ENCODE peak calls at places on chromosomes 12 and 14, in ten cellular contexts. M is dorsolateral prefrontal cortex, I is HCT116, Z is BJ, J is astrocyte of the cerebellum, U is PC-3, D is heart right ventricle, C is cardiac fibroblast, E is omental fat pad, V is neural crest cell. O is an unnamed sample.

GRCh38 chr12:13044002-13044858 is at the start of gene FAM234B:
- DNase-seq in M (peak), E (peak), D (peak), Z (no peak), J (no peak), C (peak), U (peak), V (peak), I (peak), O (peak)

GRCh38 chr12:46546634-46547273 is 174.2 kb upstream of the SLC38A2 start:
- DNase-seq in I (no peak), J (no peak), V (no peak), E (no peak), U (peak), M (no peak), D (no peak), C (peak), Z (no peak), O (no peak)

GRCh38 chr12:1825382-1826102 is 5.2 kb downstream of the LRTM2 start:
- DNase-seq in M (no peak), J (no peak), E (no peak), V (no peak), D (no peak), Z (no peak), C (no peak), U (no peak), I (no peak), O (no peak)

GRCh38 chr12:58877243-58877743 is 43.0 kb downstream of the LRIG3 start:
- DNase-seq in C (peak), M (no peak), U (peak), J (peak), Z (peak), V (no peak), I (no peak), D (no peak), E (no peak), O (no peak)

GRCh38 chr12:51528852-51529545 is 62.0 kb upstream of the SCN8A start:
- DNase-seq in D (no peak), C (no peak), U (no peak), M (no peak), J (no peak), I (no peak), Z (no peak), E (no peak), V (no peak), O (no peak)

GRCh38 chr12:103997277-103997900 is 31.7 kb downstream of the TDG start:
- DNase-seq in V (no peak), C (peak), I (no peak), J (no peak), D (peak), E (no peak), U (no peak), M (no peak), Z (no peak), O (no peak)

GRCh38 chr12:31588976-31589375 is 2.0 kb downstream of the DENND5B start:
- DNase-seq in D (no peak), Z (no peak), J (no peak), U (peak), I (no peak), C (peak), V (no peak), M (no peak), E (no peak), O (no peak)

GRCh38 chr12:10753066-10753465 is 29.9 kb upstream of the YBX3 start:
- DNase-seq in D (no peak), M (no peak), Z (peak), C (peak), V (no peak), E (no peak), I (no peak), J (peak), U (peak), O (no peak)

GRCh38 chr12:29783773-29784666 is at the start of gene TMTC1:
- DNase-seq in U (peak), V (peak), Z (no peak), I (no peak), D (peak), J (no peak), M (peak), E (no peak), C (peak), O (peak)

GRCh38 chr14:54026671-54027070 is 70.0 kb upstream of the BMP4 start:
- DNase-seq in U (peak), E (no peak), D (no peak), I (no peak), M (no peak), C (no peak), V (no peak), Z (no peak), J (no peak), O (no peak)

GRCh38 chr12:96327346-96327745 is 72.9 kb downstream of the CDK17 start:
- DNase-seq in E (no peak), I (no peak), U (no peak), J (no peak), M (no peak), D (no peak), V (no peak), C (no peak), Z (no peak), O (no peak)

GRCh38 chr12:69657376-69658137 is 41.5 kb downstream of the BEST3 start:
- DNase-seq in U (no peak), J (no peak), C (peak), M (no peak), V (no peak), E (no peak), I (no peak), D (no peak), Z (no peak), O (no peak)

GRCh38 chr14:40413146-40413545 is 980.9 kb upstream of the FBXO33 start:
- DNase-seq in V (no peak), Z (no peak), U (peak), I (no peak), J (no peak), C (no peak), M (no peak), D (no peak), E (no peak), O (no peak)

GRCh38 chr14:40417777-40418401 is 985.7 kb upstream of the FBXO33 start:
- DNase-seq in E (no peak), V (peak), U (peak), C (peak), M (peak), D (no peak), Z (no peak), J (no peak), I (peak), O (peak)
- TF ChIP-seq CTCF in E (no peak), V (peak), U (peak), C (peak), M (peak), D (peak), Z (no peak), J (peak), I (peak), O (peak)

GRCh38 chr14:103770902-103771301 is 55.3 kb downstream of the ZFYVE21 start:
- DNase-seq in U (peak), C (no peak), I (no peak), E (no peak), M (no peak), Z (no peak), V (no peak), J (no peak), D (no peak), O (no peak)
- TF ChIP-seq CTCF in U (peak), C (no peak), I (no peak), E (no peak), M (no peak), Z (no peak), V (no peak), J (no peak), D (peak), O (no peak)

DNA sequence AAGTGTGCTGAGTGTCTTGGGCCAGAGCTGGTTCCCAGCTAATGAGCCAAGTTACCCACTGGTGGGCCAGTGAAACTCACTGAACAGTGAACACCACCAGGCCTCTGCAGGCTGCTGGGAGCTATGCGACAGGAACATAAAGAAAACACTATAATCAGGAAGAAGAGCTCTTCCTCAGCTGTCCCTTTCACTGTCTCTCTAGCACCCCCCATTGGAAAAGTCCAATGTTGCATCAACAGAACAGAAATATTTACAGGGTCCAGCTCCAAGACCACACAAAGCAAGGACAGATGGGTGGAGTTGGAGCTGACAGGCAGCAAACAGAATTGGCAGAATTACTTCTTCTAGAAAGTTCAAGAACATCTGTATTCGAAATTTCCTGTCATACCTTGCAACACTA is 903.6 kb upstream of the TMEM132C start:
- DNase-seq in D (no peak), I (peak), J (no peak), U (peak), V (peak), E (no peak), C (no peak), Z (no peak), M (no peak), O (no peak)
- TF ChIP-seq CTCF in D (no peak), I (peak), J (peak), U (peak), V (peak), E (no peak), C (peak), Z (peak), M (no peak), O (peak)

GRCh38 chr12:3336606-3337311 is 154.2 kb upstream of the PRMT8 start:
- DNase-seq in M (peak), J (peak), E (no peak), Z (no peak), U (peak), C (no peak), V (peak), D (no peak), I (peak), O (no peak)

GRCh38 chr12:3337944-3338343 is 153.1 kb upstream of the PRMT8 start:
- DNase-seq in I (no peak), J (no peak), M (no peak), E (no peak), V (no peak), Z (no peak), D (no peak), U (no peak), C (no peak), O (no peak)

GRCh38 chr12:3339221-3339620 is 151.8 kb upstream of the PRMT8 start:
- DNase-seq in Z (no peak), V (no peak), U (no peak), I (no peak), M (no peak), C (no peak), E (no peak), D (no peak), J (no peak), O (no peak)

GRCh38 chr12:3341594-3341993 is 149.4 kb upstream of the PRMT8 start:
- DNase-seq in U (no peak), V (no peak), I (no peak), C (no peak), D (no peak), E (no peak), M (no peak), J (no peak), Z (no peak), O (no peak)

GRCh38 chr12:3342051-3342450 is 149.0 kb upstream of the PRMT8 start:
- DNase-seq in U (peak), D (peak), C (peak), V (peak), I (no peak), J (no peak), M (peak), Z (no peak), E (no peak), O (peak)
- TF ChIP-seq CTCF in U (peak), D (peak), C (peak), V (peak), I (peak), J (peak), M (peak), Z (peak), E (no peak), O (peak)

GRCh38 chr14:65622703-65623102 is 210.2 kb downstream of the FUT8 start:
- DNase-seq in C (no peak), M (no peak), V (no peak), D (no peak), J (no peak), Z (no peak), I (no peak), E (no peak), U (no peak), O (no peak)
- TF ChIP-seq CTCF in C (no peak), M (no peak), V (no peak), D (no peak), J (peak), Z (no peak), I (peak), E (no peak), U (peak), O (no peak)

DNA sequence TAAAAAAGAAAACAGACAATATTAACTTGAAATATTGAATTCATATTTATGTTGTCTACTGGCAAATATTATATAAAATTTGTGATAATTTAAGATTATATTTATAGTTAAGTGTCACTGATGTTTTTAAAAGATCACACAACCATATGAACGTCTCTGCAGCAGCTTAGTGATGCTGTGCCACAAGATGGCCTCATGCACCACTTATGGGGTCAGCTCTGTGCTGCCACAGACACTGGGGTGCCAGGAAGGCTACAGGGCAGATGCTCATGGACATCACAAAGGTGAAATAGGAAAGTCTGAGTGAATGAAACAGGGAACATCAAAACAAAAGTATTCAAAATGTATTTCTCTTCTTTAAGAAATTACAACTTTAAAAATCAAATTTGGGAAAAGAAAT is 13.1 kb downstream of the ATXN3 start:
- DNase-seq in U (no peak), D (no peak), V (no peak), I (no peak), M (no peak), E (no peak), Z (no peak), C (peak), J (no peak), O (no peak)
- TF ChIP-seq CTCF in U (peak), D (no peak), V (no peak), I (no peak), M (no peak), E (no peak), Z (no peak), C (no peak), J (peak), O (no peak)